ENCODE peak calls at places on chromosomes 6 and 20, in nine cellular contexts. V is AG04450, N is psoas muscle, E is bronchial epithelial cell, P is tibial nerve, G is LNCaP clone FGC, M is adrenal gland, B is pancreas, C is lung. I is an unnamed sample.

GRCh38 chr20:45051497-45052060 is 49.3 kb downstream of the KCNS1 start:
- DNase-seq in N (no peak), C (no peak), E (no peak), P (no peak), V (no peak), M (no peak), B (no peak), G (no peak), I (no peak)

GRCh38 chr6:168232046-168232445 is 87.5 kb downstream of the DACT2 start:
- DNase-seq in P (no peak), N (no peak), C (no peak), V (no peak), M (no peak), B (no peak), G (no peak), E (no peak), I (no peak)

GRCh38 chr20:43576108-43576507 is 14.6 kb upstream of the IFT52 start:
- DNase-seq in N (peak; percentile 68), P (no peak), E (no peak), M (no peak), B (no peak), V (no peak), G (no peak), C (no peak), I (no peak)

GRCh38 chr20:14049111-14049510 is 53.8 kb downstream of the MACROD2 start:
- DNase-seq in V (no peak), G (no peak), B (no peak), C (no peak), E (no peak), N (no peak), P (no peak), M (no peak), I (no peak)

GRCh38 chr20:33262658-33263065 is 20.4 kb upstream of the BPIFB1 start:
- DNase-seq in B (peak; percentile 50), P (peak; percentile 33), E (peak; percentile 52), N (no peak), V (peak; percentile 6), G (peak; percentile 39), C (no peak), M (peak; percentile 66), I (peak; percentile 48)

GRCh38 chr20:4082406-4083102 is 67.2 kb upstream of the RNF24 start:
- DNase-seq in E (no peak), M (peak; percentile 84), V (no peak), B (no peak), N (peak; percentile 69), P (peak; percentile 44), C (peak; percentile 51), G (no peak), I (no peak)

GRCh38 chr20:57095426-57095825 is 171.0 kb downstream of the BMP7 start:
- DNase-seq in C (no peak), G (no peak), B (no peak), V (no peak), N (no peak), E (no peak), M (no peak), P (no peak), I (no peak)

GRCh38 chr6:48032156-48032555 is 78.8 kb downstream of the PTCHD4 start:
- DNase-seq in V (peak; percentile 11), P (no peak), E (peak; percentile 77), M (no peak), N (no peak), B (no peak), G (no peak), C (no peak), I (peak; percentile 51)

GRCh38 chr6:48101277-48101676 is 9.7 kb downstream of the PTCHD4 start:
- DNase-seq in C (no peak), N (no peak), B (no peak), V (no peak), M (no peak), E (peak; percentile 81), G (no peak), P (no peak), I (no peak)

GRCh38 chr6:1402369-1402768 is 13.0 kb downstream of the FOXF2 start:
- DNase-seq in M (no peak), N (no peak), G (no peak), C (no peak), E (no peak), P (no peak), B (no peak), V (no peak), I (no peak)

GRCh38 chr6:54308240-54308639 is at the start of gene TINAG:
- DNase-seq in B (no peak), E (no peak), M (no peak), N (no peak), V (no peak), C (no peak), G (no peak), P (no peak), I (no peak)

GRCh38 chr20:34231634-34232033 is 9.6 kb upstream of the ASIP start:
- DNase-seq in E (no peak), N (no peak), C (no peak), P (no peak), V (no peak), B (no peak), G (no peak), M (no peak), I (no peak)

GRCh38 chr20:24698706-24699206 is 229.3 kb downstream of the SYNDIG1 start:
- DNase-seq in N (no peak), B (no peak), M (peak; percentile 24), C (peak; percentile 18), G (no peak), E (peak; percentile 40), P (no peak), V (no peak), I (no peak)

DNA sequence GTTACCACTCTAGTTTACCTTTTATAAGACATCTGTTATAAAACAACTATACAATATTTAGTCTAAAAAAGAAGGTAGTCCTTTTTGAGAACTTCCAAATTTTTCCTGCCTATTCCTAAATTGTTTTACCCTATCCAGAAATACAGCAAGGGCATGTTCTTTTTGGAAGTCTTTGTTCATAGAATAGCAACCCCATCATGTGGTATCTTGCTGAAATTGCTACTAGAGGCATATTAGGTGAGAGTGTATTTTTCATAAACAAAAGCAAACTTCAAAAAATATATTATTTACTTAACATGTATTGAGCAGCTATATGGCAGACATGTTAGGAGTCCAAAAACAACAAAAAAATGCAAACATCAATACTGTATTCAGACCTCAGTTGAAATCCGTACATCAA is 371.8 kb upstream of the NRSN1 start:
- DNase-seq in B (no peak), E (peak; percentile 14), M (no peak), G (no peak), P (no peak), V (no peak), C (no peak), N (no peak), I (no peak)
- TF ChIP-seq CTCF in B (no peak), E (peak; percentile 10), M (no peak), G (peak; percentile 68), P (no peak), V (no peak), C (no peak), N (no peak), I (peak; percentile 15)

DNA sequence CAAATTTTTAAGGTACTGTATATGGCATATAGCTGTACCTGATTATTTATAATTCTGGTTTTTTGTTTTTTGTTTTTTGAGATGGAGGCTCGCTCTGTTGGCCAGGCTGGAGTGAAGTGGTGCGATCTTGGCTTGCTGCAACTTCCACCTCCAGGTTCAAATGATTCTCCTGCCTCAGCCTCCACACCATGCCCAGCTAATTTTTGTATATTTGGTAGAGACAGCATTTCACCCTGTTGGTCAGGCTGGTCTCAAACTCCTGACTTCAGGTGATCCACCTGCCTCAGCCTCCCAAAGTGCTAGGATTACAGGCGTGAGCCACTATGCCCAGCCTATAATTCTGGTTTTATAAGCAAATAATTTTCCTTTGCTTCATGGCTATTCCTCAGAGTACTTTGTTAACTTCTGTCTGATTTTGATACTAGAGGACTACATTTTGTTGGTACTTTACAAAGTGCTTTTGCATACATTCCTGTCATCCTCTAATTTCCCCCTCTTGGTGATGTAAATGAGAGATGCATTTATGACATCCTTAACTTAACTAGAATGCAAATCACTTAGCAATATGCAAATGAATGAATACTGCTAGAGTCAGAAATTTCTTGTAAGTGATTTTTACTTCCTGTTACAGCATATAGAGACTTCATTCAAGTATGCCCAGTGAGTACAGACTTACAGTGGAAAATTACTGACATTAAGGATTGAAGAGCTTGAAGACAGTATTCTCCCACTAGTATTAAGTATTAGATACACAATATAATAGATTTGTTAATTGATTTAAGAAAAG is 35.7 kb upstream of the ARID1B start:
- DNase-seq in E (peak; percentile 7), G (no peak), B (no peak), N (no peak), P (no peak), C (no peak), V (no peak), M (no peak), I (no peak)
- H3K4me3 ChIP-seq in E (no peak overlapping the region), G (no peak overlapping the region), B (no peak overlapping the region), N (no peak overlapping the region), P (no peak overlapping the region), C (no peak overlapping the region), V (no peak overlapping the region), M (no peak overlapping the region), I (no peak overlapping the region)

DNA sequence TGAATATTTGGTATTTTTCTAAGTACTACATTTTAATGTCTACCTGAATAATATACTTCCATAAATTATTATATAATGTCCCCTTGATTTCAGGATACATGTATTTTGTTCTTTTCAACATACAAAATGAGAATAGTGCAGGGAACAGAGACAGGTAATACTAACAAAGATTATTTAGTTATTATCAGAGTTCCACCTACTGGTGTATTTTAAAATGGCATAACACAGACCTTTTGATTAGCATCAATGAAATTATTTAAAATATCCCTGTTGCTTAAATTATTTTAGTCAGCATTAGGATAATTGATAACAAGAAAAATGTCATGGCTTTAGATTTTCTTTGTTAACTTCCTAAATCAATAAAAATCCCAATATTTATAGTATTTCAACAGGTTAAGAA is 184.0 kb downstream of the PRDM13 start:
- DNase-seq in B (no peak), V (no peak), M (no peak), N (no peak), C (no peak), E (peak; percentile 14), P (no peak), G (no peak), I (no peak)
- TF ChIP-seq CTCF in B (no peak), V (peak; percentile 10), M (no peak), N (peak; percentile 16), C (no peak), E (no peak), P (no peak), G (peak; percentile 37), I (no peak)

DNA sequence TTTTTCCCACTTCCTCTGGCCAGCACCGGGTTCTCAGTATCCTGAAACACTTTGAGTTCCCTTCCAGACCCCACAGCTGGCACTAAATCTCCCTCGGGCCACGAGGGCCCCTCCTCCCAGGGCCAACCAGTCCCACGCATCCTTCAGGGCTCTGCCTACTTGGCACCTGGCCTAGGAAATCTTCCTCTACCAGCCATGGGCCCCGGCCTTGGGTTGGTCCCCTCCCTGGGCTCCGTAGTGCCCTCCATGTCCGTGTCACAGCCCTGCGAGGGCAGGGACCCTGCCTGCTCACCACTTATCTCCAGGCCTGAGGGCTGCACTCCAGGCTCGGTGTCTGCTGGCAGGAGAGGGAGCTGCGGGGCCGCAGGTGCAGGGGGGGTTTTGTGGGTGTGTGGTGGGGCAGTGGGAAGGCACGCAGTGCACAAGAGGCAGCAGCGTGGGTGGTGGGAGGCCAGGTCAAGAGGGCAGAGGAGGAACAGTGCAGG is 48.8 kb upstream of the CDH22 start:
- DNase-seq in B (no peak), M (peak; percentile 90), C (no peak), P (no peak), E (no peak), V (no peak), N (no peak), G (no peak), I (no peak)
- H3K4me3 ChIP-seq in B (no peak overlapping the region), M (no peak overlapping the region), C (no peak overlapping the region), P (no peak overlapping the region), E (no peak overlapping the region), V (no peak overlapping the region), N (no peak overlapping the region), G (no peak overlapping the region), I (no peak overlapping the region)

GRCh38 chr6:75076009-75076408 is 129.8 kb downstream of the COL12A1 start:
- DNase-seq in V (no peak), M (no peak), B (no peak), C (no peak), P (no peak), G (no peak), E (no peak), N (no peak), I (no peak)
- TF ChIP-seq CTCF in V (no peak), M (no peak), B (no peak), C (no peak), P (no peak), G (no peak), E (no peak), N (no peak), I (no peak)

I was measured in retinal pigment epithelial cell.